ENCODE peak calls at places on chromosomes 1 and 21, in seven cellular contexts. One of them, this sample, is unnamed.

GRCh38 chr21:33971492-33972013 is 55.9 kb upstream of the ATP5PO start:
- DNase-seq in CD8-positive, alpha-beta T cell: no peak
- DNase-seq in GM13976: no peak
- DNase-seq in HEK293T: no peak
- DNase-seq in stimulated activated CD4-positive, alpha-beta T cell treated with anti-CD3 and anti-CD28 coated beads, Interleukin-1b, Interleukin-23, amount 100 ng/mL, for 1 hour: no peak
- DNase-seq in NCI-H1417: no peak
- DNase-seq in H4: no peak
- DNase-seq in this sample: no peak

GRCh38 chr1:76083189-76083588 is 8.6 kb downstream of the ST6GALNAC3 start:
- DNase-seq in stimulated activated CD4-positive, alpha-beta T cell treated with anti-CD3 and anti-CD28 coated beads, Interleukin-1b, Interleukin-23, amount 100 ng/mL, for 1 hour: no peak
- DNase-seq in H4: no peak
- DNase-seq in GM13976: peak; percentile 18
- DNase-seq in HEK293T: no peak
- DNase-seq in NCI-H1417: no peak
- DNase-seq in CD8-positive, alpha-beta T cell: no peak
- DNase-seq in this sample: no peak

GRCh38 chr1:241275981-241276380 is 81.0 kb downstream of the RGS7 start:
- DNase-seq in H4: no peak
- DNase-seq in NCI-H1417: no peak
- DNase-seq in GM13976: no peak
- DNase-seq in stimulated activated CD4-positive, alpha-beta T cell treated with anti-CD3 and anti-CD28 coated beads, Interleukin-1b, Interleukin-23, amount 100 ng/mL, for 1 hour: no peak
- DNase-seq in CD8-positive, alpha-beta T cell: no peak
- DNase-seq in HEK293T: no peak
- DNase-seq in this sample: no peak

GRCh38 chr1:113141650-113142473 is 68.9 kb downstream of the LRIG2 start:
- DNase-seq in HEK293T: no peak
- DNase-seq in CD8-positive, alpha-beta T cell: no peak
- DNase-seq in NCI-H1417: no peak
- DNase-seq in H4: no peak
- DNase-seq in GM13976: no peak
- DNase-seq in stimulated activated CD4-positive, alpha-beta T cell treated with anti-CD3 and anti-CD28 coated beads, Interleukin-1b, Interleukin-23, amount 100 ng/mL, for 1 hour: no peak
- DNase-seq in this sample: no peak

GRCh38 chr1:45566722-45567121 is 16.1 kb downstream of the AKR1A1 start:
- DNase-seq in HEK293T: no peak
- DNase-seq in H4: no peak
- DNase-seq in stimulated activated CD4-positive, alpha-beta T cell treated with anti-CD3 and anti-CD28 coated beads, Interleukin-1b, Interleukin-23, amount 100 ng/mL, for 1 hour: no peak
- DNase-seq in CD8-positive, alpha-beta T cell: no peak
- DNase-seq in NCI-H1417: no peak
- DNase-seq in GM13976: no peak
- DNase-seq in this sample: peak; percentile 55

GRCh38 chr1:75791022-75791421 is 5.0 kb downstream of the RABGGTB start:
- DNase-seq in NCI-H1417: peak; percentile 17
- DNase-seq in GM13976: no peak
- DNase-seq in CD8-positive, alpha-beta T cell: no peak
- DNase-seq in stimulated activated CD4-positive, alpha-beta T cell treated with anti-CD3 and anti-CD28 coated beads, Interleukin-1b, Interleukin-23, amount 100 ng/mL, for 1 hour: no peak
- DNase-seq in HEK293T: no peak
- DNase-seq in H4: no peak
- DNase-seq in this sample: no peak

GRCh38 chr1:236945002-236945401 is 59.2 kb downstream of the MT1HL1 start:
- DNase-seq in CD8-positive, alpha-beta T cell: no peak
- DNase-seq in NCI-H1417: no peak
- DNase-seq in stimulated activated CD4-positive, alpha-beta T cell treated with anti-CD3 and anti-CD28 coated beads, Interleukin-1b, Interleukin-23, amount 100 ng/mL, for 1 hour: no peak
- DNase-seq in HEK293T: no peak
- DNase-seq in H4: no peak
- DNase-seq in GM13976: no peak
- DNase-seq in this sample: no peak

GRCh38 chr1:56019922-56020321 is 559.4 kb downstream of the PLPP3 start:
- DNase-seq in CD8-positive, alpha-beta T cell: no peak
- DNase-seq in NCI-H1417: peak; percentile 2
- DNase-seq in H4: no peak
- DNase-seq in HEK293T: no peak
- DNase-seq in stimulated activated CD4-positive, alpha-beta T cell treated with anti-CD3 and anti-CD28 coated beads, Interleukin-1b, Interleukin-23, amount 100 ng/mL, for 1 hour: no peak
- DNase-seq in GM13976: no peak
- DNase-seq in this sample: no peak

GRCh38 chr1:86067626-86068025 is 88.9 kb downstream of the COL24A1 start:
- DNase-seq in stimulated activated CD4-positive, alpha-beta T cell treated with anti-CD3 and anti-CD28 coated beads, Interleukin-1b, Interleukin-23, amount 100 ng/mL, for 1 hour: no peak
- DNase-seq in H4: no peak
- DNase-seq in NCI-H1417: no peak
- DNase-seq in CD8-positive, alpha-beta T cell: no peak
- DNase-seq in GM13976: no peak
- DNase-seq in HEK293T: no peak
- DNase-seq in this sample: no peak

GRCh38 chr1:149843302-149844041 is 55.9 kb upstream of the BOLA1 start:
- DNase-seq in H4: peak; percentile 1
- DNase-seq in GM13976: no peak
- DNase-seq in stimulated activated CD4-positive, alpha-beta T cell treated with anti-CD3 and anti-CD28 coated beads, Interleukin-1b, Interleukin-23, amount 100 ng/mL, for 1 hour: no peak
- DNase-seq in HEK293T: no peak
- DNase-seq in NCI-H1417: peak; percentile 47
- DNase-seq in CD8-positive, alpha-beta T cell: no peak
- DNase-seq in this sample: no peak

GRCh38 chr1:5513891-5514515 is 478.2 kb downstream of the NPHP4 start:
- DNase-seq in NCI-H1417: peak; percentile 79
- DNase-seq in stimulated activated CD4-positive, alpha-beta T cell treated with anti-CD3 and anti-CD28 coated beads, Interleukin-1b, Interleukin-23, amount 100 ng/mL, for 1 hour: no peak
- DNase-seq in HEK293T: no peak
- DNase-seq in GM13976: peak; percentile 15
- DNase-seq in H4: peak; percentile 63
- DNase-seq in CD8-positive, alpha-beta T cell: no peak
- DNase-seq in this sample: no peak

GRCh38 chr1:205323794-205324193 is 2.2 kb upstream of the NUAK2 start:
- DNase-seq in H4: no peak
- DNase-seq in GM13976: no peak
- DNase-seq in CD8-positive, alpha-beta T cell: no peak
- DNase-seq in stimulated activated CD4-positive, alpha-beta T cell treated with anti-CD3 and anti-CD28 coated beads, Interleukin-1b, Interleukin-23, amount 100 ng/mL, for 1 hour: no peak
- DNase-seq in NCI-H1417: no peak
- DNase-seq in HEK293T: no peak
- DNase-seq in this sample: no peak

GRCh38 chr1:10796029-10796944 is at the start of gene CASZ1:
- DNase-seq in HEK293T: peak; percentile 93
- DNase-seq in NCI-H1417: peak; percentile 96
- DNase-seq in GM13976: peak; percentile 48
- DNase-seq in H4: peak; percentile 75
- DNase-seq in stimulated activated CD4-positive, alpha-beta T cell treated with anti-CD3 and anti-CD28 coated beads, Interleukin-1b, Interleukin-23, amount 100 ng/mL, for 1 hour: no peak
- DNase-seq in CD8-positive, alpha-beta T cell: no peak
- DNase-seq in this sample: no peak

GRCh38 chr1:47333922-47334764 is 553 bp downstream of the CMPK1 start:
- DNase-seq in NCI-H1417: peak; percentile 88
- DNase-seq in GM13976: peak; percentile 91
- DNase-seq in H4: peak; percentile 54
- DNase-seq in CD8-positive, alpha-beta T cell: peak; percentile 66
- DNase-seq in HEK293T: peak; percentile 86
- DNase-seq in stimulated activated CD4-positive, alpha-beta T cell treated with anti-CD3 and anti-CD28 coated beads, Interleukin-1b, Interleukin-23, amount 100 ng/mL, for 1 hour: no peak
- DNase-seq in this sample: no peak

GRCh38 chr1:32208891-32209309 is at the start of gene DCDC2B:
- DNase-seq in NCI-H1417: peak; percentile 94
- DNase-seq in CD8-positive, alpha-beta T cell: no peak
- DNase-seq in HEK293T: no peak
- DNase-seq in H4: peak; percentile 58
- DNase-seq in GM13976: no peak
- DNase-seq in stimulated activated CD4-positive, alpha-beta T cell treated with anti-CD3 and anti-CD28 coated beads, Interleukin-1b, Interleukin-23, amount 100 ng/mL, for 1 hour: no peak
- DNase-seq in this sample: no peak